ENCODE peak calls at places on chromosome 10, in four cellular contexts. G is CD8-positive, alpha-beta memory T cell; J is vagina; B is effector memory CD4-positive, alpha-beta T cell. Y is an unnamed sample.

GRCh38 chr10:80133221-80133620 is 691 bp downstream of the PLAC9 start:
- DNase-seq in G (no peak), J (peak; percentile 89), B (no peak), Y (no peak)

GRCh38 chr10:124619195-124619594 is 125.0 kb downstream of the FAM53B start:
- DNase-seq in G (peak; percentile 43), J (no peak), B (no peak), Y (no peak)

GRCh38 chr10:44759122-44759521 is 152.0 kb upstream of the TMEM72 start:
- DNase-seq in G (no peak), J (no peak), B (no peak), Y (no peak)

GRCh38 chr10:103111918-103112877 is 80.9 kb downstream of the NT5C2 start:
- DNase-seq in G (no peak), J (no peak), B (no peak), Y (no peak)

GRCh38 chr10:77716943-77717735 is 79.5 kb upstream of the KCNMA1 start:
- DNase-seq in G (no peak), J (no peak), B (no peak), Y (no peak)

GRCh38 chr10:33660329-33660728 is 325.9 kb upstream of the NRP1 start:
- DNase-seq in G (no peak), J (no peak), B (no peak), Y (no peak)

GRCh38 chr10:53479365-53479764 is 706.8 kb upstream of the MBL2 start:
- DNase-seq in G (no peak), J (no peak), B (no peak), Y (no peak)

GRCh38 chr10:14717570-14717969 is 57.1 kb downstream of the FAM107B start:
- DNase-seq in G (no peak), J (no peak), B (no peak), Y (no peak)

GRCh38 chr10:17201165-17202013 is at the start of gene TRDMT1:
- DNase-seq in G (peak; percentile 80), J (peak; percentile 92), B (peak; percentile 75), Y (peak; percentile 23)

GRCh38 chr10:70680899-70681730 is 8.8 kb downstream of the ADAMTS14 start:
- DNase-seq in G (no peak), J (no peak), B (no peak), Y (no peak)

GRCh38 chr10:70756710-70757360 is 28.3 kb downstream of the TBATA start:
- DNase-seq in G (no peak), J (no peak), B (no peak), Y (no peak)

GRCh38 chr10:11024596-11024995 is 6.9 kb downstream of the CELF2 start:
- DNase-seq in G (no peak), J (no peak), B (no peak), Y (no peak)

GRCh38 chr10:92222603-92223275 is 68.1 kb downstream of the CPEB3 start:
- DNase-seq in G (no peak), J (no peak), B (no peak), Y (no peak)

GRCh38 chr10:124381011-124381591 is 37.6 kb downstream of the OAT start:
- DNase-seq in G (no peak), J (no peak), B (no peak), Y (no peak)

GRCh38 chr10:21510218-21511070 is 15.0 kb downstream of the SKIDA1 start:
- DNase-seq in G (no peak), J (no peak), B (no peak), Y (no peak)

GRCh38 chr10:75709830-75710229 is 278.4 kb downstream of the LRMDA start:
- DNase-seq in G (no peak), J (no peak), B (no peak), Y (no peak)

GRCh38 chr10:110398419-110399162 is 93.9 kb upstream of the SMNDC1 start:
- DNase-seq in G (no peak), J (peak; percentile 94), B (no peak), Y (peak; percentile 11)

GRCh38 chr10:11687779-11688447 is 54.3 kb upstream of the ECHDC3 start:
- DNase-seq in G (no peak), J (no peak), B (no peak), Y (no peak)

GRCh38 chr10:5556576-5556975 is 31.8 kb downstream of the CALML3 start:
- DNase-seq in G (no peak), J (no peak), B (no peak), Y (no peak)

GRCh38 chr10:63553031-63553430 is 31.8 kb downstream of the REEP3 start:
- DNase-seq in G (no peak), J (no peak), B (no peak), Y (no peak)

GRCh38 chr10:77846718-77847311 is 79.7 kb downstream of the DLG5 start:
- DNase-seq in G (peak; percentile 52), J (no peak), B (peak; percentile 43), Y (no peak)

GRCh38 chr10:62377966-62378365 is 3.8 kb downstream of the ZNF365 start:
- DNase-seq in G (no peak), J (no peak), B (no peak), Y (no peak)

GRCh38 chr10:100498059-100498458 is 21.6 kb downstream of the SEC31B start:
- DNase-seq in G (no peak), J (no peak), B (no peak), Y (no peak)

GRCh38 chr10:118901409-118901808 is 128.1 kb upstream of the NANOS1 start:
- DNase-seq in G (no peak), J (no peak), B (no peak), Y (no peak)

GRCh38 chr10:17209302-17209701 is 7.8 kb upstream of the TRDMT1 start:
- DNase-seq in G (no peak), J (no peak), B (no peak), Y (no peak)

GRCh38 chr10:127322286-127322685 is 125.9 kb upstream of the INSYN2A start:
- DNase-seq in G (no peak), J (no peak), B (no peak), Y (no peak)

GRCh38 chr10:133461841-133462240 is 8.1 kb downstream of the SCART1 start:
- DNase-seq in G (no peak), J (peak; percentile 34), B (no peak), Y (no peak)

GRCh38 chr10:69498711-69499471 is 47.6 kb downstream of the TSPAN15 start:
- DNase-seq in G (no peak), J (no peak), B (no peak), Y (no peak)
- H3K36me3 ChIP-seq in G (no peaks in the 10 kb centered on the region), J (no peaks in the 10 kb centered on the region), B (no peaks in the 10 kb centered on the region), Y (no peaks in the 10 kb centered on the region)

GRCh38 chr10:68735119-68735518 is 14.1 kb downstream of the CCAR1 start:
- DNase-seq in G (no peak), J (peak; percentile 2), B (no peak), Y (no peak)
- H3K36me3 ChIP-seq in G (peaks cover 52% of the 10 kb centered on the region), J (no peaks in the 10 kb centered on the region), B (peaks cover 58% of the 10 kb centered on the region), Y (peaks cover 100% of the 10 kb centered on the region)

GRCh38 chr10:58486821-58487220 is 25.9 kb upstream of the BICC1 start:
- DNase-seq in G (no peak), J (no peak), B (no peak), Y (no peak)
- H3K36me3 ChIP-seq in G (no peaks in the 10 kb centered on the region), J (no peaks in the 10 kb centered on the region), B (no peaks in the 10 kb centered on the region), Y (no peaks in the 10 kb centered on the region)

DNA sequence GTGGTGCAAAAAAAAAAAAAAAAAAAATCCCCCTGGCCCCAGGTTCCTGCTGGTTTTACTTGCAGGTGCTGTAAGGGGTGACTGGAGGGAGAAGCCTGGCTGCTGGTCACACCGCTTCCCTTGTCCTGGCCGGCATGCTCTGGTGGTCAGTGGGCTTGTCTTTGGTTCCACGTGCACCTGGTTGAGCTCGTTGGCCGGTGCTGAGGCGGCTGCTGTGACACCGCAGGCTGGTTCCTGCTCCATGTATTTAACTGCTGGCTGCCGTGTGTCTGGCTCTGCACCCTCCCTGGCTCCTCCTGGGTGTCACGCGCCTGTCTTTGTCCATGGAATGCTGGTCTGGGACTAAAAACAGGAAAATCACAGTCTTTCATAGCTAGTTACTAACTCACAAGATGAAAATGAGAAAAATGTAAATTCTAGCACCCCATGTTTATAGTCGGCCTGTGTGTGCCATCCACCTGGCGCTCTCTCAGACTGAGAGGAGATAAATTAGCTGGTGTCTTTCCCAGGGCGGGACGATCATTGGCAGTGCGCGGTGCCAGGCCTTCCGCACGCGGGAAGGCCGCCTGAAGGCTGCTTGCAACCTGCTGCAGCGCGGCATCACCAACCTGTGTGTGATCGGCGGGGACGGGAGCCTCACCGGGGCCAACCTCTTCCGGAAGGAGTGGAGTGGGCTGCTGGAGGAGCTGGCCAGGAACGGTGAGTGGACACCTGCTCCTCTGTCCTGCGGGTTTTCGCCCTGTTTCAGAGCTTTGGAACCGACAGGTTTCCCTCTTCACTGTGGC is 33.7 kb downstream of the PFKP start:
- DNase-seq in G (no peak), J (no peak), B (no peak), Y (no peak)
- H3K36me3 ChIP-seq in G (peaks cover 16% of the 10 kb centered on the region), J (no peaks in the 10 kb centered on the region), B (peaks cover 59% of the 10 kb centered on the region), Y (peaks cover 58% of the 10 kb centered on the region)

Y was measured in esophagus squamous epithelium.